ENCODE peak calls at places on chromosomes 13 and 19, in nine cellular contexts. D, Z, K, V, Q, E, C, X and W are unnamed samples.

GRCh38 chr19:13790354-13790753 is 4.9 kb upstream of the ZSWIM4 start:
- DNase-seq in Q (no peak), V (peak), C (no peak), Z (no peak), D (no peak), K (no peak), X (no peak), E (no peak), W (no peak)

GRCh38 chr13:112752711-112753541 is 63.1 kb downstream of the ATP11A start:
- DNase-seq in V (peak), E (no peak), X (no peak), Q (no peak), C (no peak), K (no peak), Z (no peak), D (no peak), W (no peak)

GRCh38 chr13:31625115-31625514 is 114.2 kb upstream of the RXFP2 start:
- DNase-seq in D (no peak), X (no peak), V (peak), Z (no peak), Q (no peak), C (no peak), E (no peak), K (no peak), W (no peak)

GRCh38 chr19:18364826-18365528 is 21.0 kb upstream of the GDF15 start:
- DNase-seq in D (peak), K (no peak), V (peak), Q (no peak), X (peak), C (peak), Z (peak), E (peak), W (no peak)

GRCh38 chr13:50529154-50529882 is 314.2 kb downstream of the DLEU7 start:
- DNase-seq in Z (peak), D (peak), E (peak), K (peak), X (peak), V (peak), C (no peak), Q (no peak), W (peak)

GRCh38 chr13:21330126-21330861 is 128.8 kb downstream of the ZDHHC20 start:
- DNase-seq in X (no peak), Q (no peak), C (no peak), Z (no peak), E (peak), K (no peak), D (no peak), V (no peak), W (no peak)

GRCh38 chr19:49058592-49058991 is 1.0 kb upstream of the CGB7 start:
- DNase-seq in Q (no peak), D (no peak), K (no peak), V (peak), X (no peak), C (peak), E (peak), Z (no peak), W (no peak)

GRCh38 chr19:42989851-42990250 is 36.4 kb downstream of the PSG11 start:
- DNase-seq in C (no peak), Q (no peak), K (no peak), D (no peak), X (no peak), Z (peak), V (peak), E (no peak), W (no peak)

GRCh38 chr19:10209305-10209704 is 14.6 kb upstream of the DNMT1 start:
- DNase-seq in E (peak), C (no peak), Q (no peak), K (no peak), X (no peak), Z (no peak), V (peak), D (no peak), W (no peak)

GRCh38 chr19:13557756-13558398 is 51.6 kb upstream of the CACNA1A start:
- DNase-seq in K (no peak), C (peak), Q (no peak), V (no peak), D (no peak), Z (no peak), X (no peak), E (no peak), W (no peak)

GRCh38 chr13:58960909-58961308 is 1202.8 kb downstream of the DIAPH3 start:
- DNase-seq in Q (no peak), K (no peak), Z (no peak), C (peak), V (peak), D (no peak), X (no peak), E (peak), W (no peak)

GRCh38 chr19:4371898-4372629 is 28.3 kb downstream of the SH3GL1 start:
- DNase-seq in K (no peak), D (no peak), C (no peak), E (no peak), V (no peak), Z (no peak), Q (no peak), X (no peak), W (no peak)

GRCh38 chr13:79485014-79485441 is 4.1 kb downstream of the NDFIP2 start:
- DNase-seq in X (no peak), Q (no peak), Z (peak), K (no peak), V (peak), E (peak), C (no peak), D (no peak), W (no peak)

GRCh38 chr13:30744056-30744684 is 8.8 kb downstream of the ALOX5AP start:
- DNase-seq in K (no peak), Q (peak), E (peak), V (peak), C (peak), Z (no peak), X (peak), D (peak), W (no peak)

GRCh38 chr13:113856716-113857065 is 7.2 kb downstream of the GAS6 start:
- DNase-seq in V (peak), X (peak), C (no peak), Z (no peak), E (peak), K (peak), Q (no peak), D (peak), W (no peak)

GRCh38 chr19:34430738-34431625 is 2.8 kb downstream of the UBA2 start:
- DNase-seq in E (peak), X (no peak), V (peak), Z (peak), D (no peak), C (peak), K (no peak), Q (no peak), W (no peak)

GRCh38 chr13:102873653-102874052 is 27.8 kb downstream of the ERCC5 start:
- DNase-seq in V (peak), Z (no peak), K (no peak), Q (no peak), E (no peak), C (no peak), D (no peak), X (no peak), W (no peak)

GRCh38 chr13:108959254-108959653 is 329.8 kb downstream of the MYO16 start:
- DNase-seq in V (peak), Q (no peak), E (no peak), D (no peak), K (no peak), Z (no peak), C (no peak), X (no peak), W (no peak)

DNA sequence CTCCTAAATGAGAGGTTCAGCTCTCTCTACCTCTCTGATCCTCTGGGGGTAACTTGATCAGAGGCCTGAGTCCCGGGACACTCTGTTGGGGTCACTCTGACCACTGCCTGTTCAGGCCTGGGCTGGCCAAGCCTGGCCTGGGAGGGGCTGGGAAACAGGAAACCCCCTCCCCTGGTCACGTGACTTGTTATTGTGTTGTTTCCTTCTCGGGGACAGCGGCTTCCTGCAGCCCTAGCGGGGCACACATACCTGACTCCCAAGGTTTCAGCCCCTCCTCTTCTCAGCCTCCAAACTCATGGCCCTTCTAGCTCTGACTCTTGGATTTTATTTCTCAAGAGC is at the start of gene USHBP1:
- DNase-seq in E (no peak), C (peak), X (peak), V (no peak), Z (no peak), Q (no peak), K (no peak), D (peak), W (no peak)
- H3K27ac ChIP-seq in E (no peak), C (peak), X (peak), V (no peak), Z (no peak), Q (peak), K (peak), D (peak), W (peak)

GRCh38 chr19:8611391-8611883 is 922 bp upstream of the ADAMTS10 start:
- DNase-seq in X (no peak), K (peak), C (no peak), D (no peak), E (no peak), Q (no peak), V (peak), Z (no peak), W (no peak)
- H3K27ac ChIP-seq in X (peak), K (no peak), C (no peak), D (peak), E (no peak), Q (peak), V (no peak), Z (no peak), W (no peak)

GRCh38 chr13:60012503-60012902 is 151.2 kb downstream of the DIAPH3 start:
- DNase-seq in X (no peak), Q (no peak), Z (peak), V (no peak), E (no peak), C (no peak), K (no peak), D (no peak), W (no peak)
- H3K27ac ChIP-seq in X (no peak), Q (peak), Z (no peak), V (no peak), E (no peak), C (no peak), K (no peak), D (no peak), W (no peak)

GRCh38 chr13:98787173-98787572 is 34.7 kb upstream of the SLC15A1 start:
- DNase-seq in V (no peak), X (no peak), Q (no peak), E (no peak), Z (no peak), D (no peak), K (no peak), C (no peak), W (no peak)
- H3K27ac ChIP-seq in V (no peak), X (no peak), Q (no peak), E (no peak), Z (no peak), D (no peak), K (no peak), C (no peak), W (no peak)

GRCh38 chr19:46015080-46015960 is 7.5 kb downstream of the PGLYRP1 start:
- DNase-seq in C (peak), E (no peak), K (peak), V (peak), Q (no peak), X (peak), Z (no peak), D (peak), W (no peak)
- H3K27ac ChIP-seq in C (no peak), E (no peak), K (no peak), V (no peak), Q (no peak), X (no peak), Z (no peak), D (no peak), W (no peak)